ENCODE peak calls at places on chromosomes 7 and 10, in four cellular contexts. Z, N, R and G are unnamed samples.

GRCh38 chr7:29859491-29860180 is 53.3 kb downstream of the WIPF3 start:
- DNase-seq in Z (no peak), N (no peak), R (no peak), G (no peak)

GRCh38 chr10:133090654-133091053 is 2.9 kb downstream of the ADGRA1 start:
- DNase-seq in Z (no peak), N (no peak), R (no peak), G (no peak)

GRCh38 chr10:110387983-110388681 is 83.4 kb upstream of the SMNDC1 start:
- DNase-seq in Z (peak; percentile 8), N (no peak), R (no peak), G (no peak)

GRCh38 chr10:3099291-3100092 is 32.1 kb downstream of the PFKP start:
- DNase-seq in Z (peak; percentile 24), N (peak; percentile 43), R (no peak), G (no peak)

GRCh38 chr10:96236090-96236478 is 35.3 kb downstream of the BLNK start:
- DNase-seq in Z (no peak), N (no peak), R (no peak), G (no peak)

GRCh38 chr7:114806590-114807167 is 115.2 kb upstream of the MDFIC start:
- DNase-seq in Z (no peak), N (peak; percentile 64), R (no peak), G (no peak)

GRCh38 chr7:81007053-81007452 is 88.2 kb upstream of the SEMA3C start:
- DNase-seq in Z (no peak), N (no peak), R (no peak), G (no peak)

GRCh38 chr7:141094336-141095070 is 20.6 kb downstream of the TMEM178B start:
- DNase-seq in Z (no peak), N (no peak), R (no peak), G (no peak)

GRCh38 chr7:86814980-86815379 is 171.3 kb downstream of the GRM3 start:
- DNase-seq in Z (peak; percentile 72), N (no peak), R (peak; percentile 79), G (no peak)

GRCh38 chr10:70265032-70265689 is 18.6 kb downstream of the NPFFR1 start:
- DNase-seq in Z (peak; percentile 44), N (no peak), R (peak; percentile 13), G (no peak)

GRCh38 chr10:74589226-74589673 is 237.2 kb upstream of the KAT6B start:
- DNase-seq in Z (peak; percentile 84), N (peak; percentile 97), R (peak; percentile 97), G (peak; percentile 75)

GRCh38 chr7:84379446-84379845 is 184.9 kb upstream of the SEMA3A start:
- DNase-seq in Z (no peak), N (no peak), R (no peak), G (no peak)

GRCh38 chr10:11104772-11105675 is 87.4 kb downstream of the CELF2 start:
- DNase-seq in Z (no peak), N (no peak), R (no peak), G (no peak)

GRCh38 chr10:133141144-133141962 is 18.7 kb upstream of the KNDC1 start:
- DNase-seq in Z (no peak), N (no peak), R (no peak), G (no peak)

GRCh38 chr10:132281915-132282666 is 25.7 kb downstream of the STK32C start:
- DNase-seq in Z (no peak), N (no peak), R (peak; percentile 38), G (no peak)

GRCh38 chr10:42781893-42782445 is 626 bp upstream of the BMS1 start:
- DNase-seq in Z (peak; percentile 4), N (no peak), R (no peak), G (no peak)

GRCh38 chr7:132298782-132299181 is 277.5 kb downstream of the PLXNA4 start:
- DNase-seq in Z (no peak), N (peak; percentile 42), R (peak; percentile 34), G (no peak)

GRCh38 chr10:5527332-5528200 is 2.8 kb downstream of the CALML3 start:
- DNase-seq in Z (no peak), N (no peak), R (no peak), G (no peak)

GRCh38 chr10:73646598-73647041 is 5.3 kb upstream of the MYOZ1 start:
- DNase-seq in Z (no peak), N (no peak), R (no peak), G (no peak)

GRCh38 chr10:15200626-15201025 is 32.1 kb upstream of the NMT2 start:
- DNase-seq in Z (peak; percentile 3), N (peak; percentile 79), R (no peak), G (no peak)

GRCh38 chr10:128505346-128505745 is 379.1 kb upstream of the MKI67 start:
- DNase-seq in Z (no peak), N (no peak), R (no peak), G (no peak)

GRCh38 chr7:155506854-155507337 is 39.5 kb downstream of the CNPY1 start:
- DNase-seq in Z (no peak), N (no peak), R (no peak), G (no peak)

GRCh38 chr10:57142925-57143576 is 782.0 kb upstream of the ZWINT start:
- DNase-seq in Z (no peak), N (no peak), R (no peak), G (no peak)

GRCh38 chr10:44874176-44874575 is 37.0 kb upstream of the TMEM72 start:
- DNase-seq in Z (no peak), N (no peak), R (no peak), G (no peak)